ENCODE peak calls at places on chromosomes 6 and 20, in ten cellular contexts. Z is epithelial cell of proximal tubule, X is fibroblast of mammary gland, H is fibroblast of villous mesenchyme, W is progenitor cell of endocrine pancreas, D is AG09309, G is upper lobe of left lung, Q is osteocyte, L is sigmoid colon, B is fibroblast of lung. K is an unnamed sample.

GRCh38 chr6:31771992-31772358 is 5.2 kb downstream of the VWA7 start:
- DNase-seq in Z (no peak), X (peak; percentile 63), H (no peak), W (no peak), D (no peak), G (no peak), Q (no peak), L (no peak), B (peak; percentile 40), K (no peak)

GRCh38 chr6:152727507-152727906 is 23.1 kb upstream of the VIP start:
- DNase-seq in Z (no peak), X (no peak), H (no peak), W (no peak), D (no peak), G (no peak), Q (no peak), L (no peak), B (no peak), K (no peak)

GRCh38 chr6:3500262-3501001 is 43.6 kb upstream of the SLC22A23 start:
- DNase-seq in Z (no peak), X (peak; percentile 95), H (peak; percentile 87), W (no peak), D (no peak), G (no peak), Q (no peak), L (no peak), B (peak; percentile 63), K (no peak)

GRCh38 chr6:131640100-131640499 is 3.0 kb downstream of the ENPP3 start:
- DNase-seq in Z (no peak), X (no peak), H (no peak), W (no peak), D (no peak), G (no peak), Q (no peak), L (no peak), B (no peak), K (no peak)

GRCh38 chr6:8082954-8083858 is 19.0 kb upstream of the BLOC1S5 start:
- DNase-seq in Z (peak; percentile 79), X (peak; percentile 94), H (peak; percentile 87), W (no peak), D (peak; percentile 86), G (no peak), Q (no peak), L (no peak), B (peak; percentile 84), K (no peak)

GRCh38 chr20:10793741-10794140 is 119.9 kb upstream of the JAG1 start:
- DNase-seq in Z (no peak), X (no peak), H (no peak), W (no peak), D (no peak), G (peak; percentile 61), Q (no peak), L (no peak), B (no peak), K (no peak)

GRCh38 chr6:49919935-49920644 is 43.9 kb downstream of the DEFB114 start:
- DNase-seq in Z (no peak), X (no peak), H (no peak), W (no peak), D (no peak), G (no peak), Q (no peak), L (no peak), B (no peak), K (no peak)

GRCh38 chr6:170198298-170198697 is 92.6 kb downstream of the DLL1 start:
- DNase-seq in Z (no peak), X (no peak), H (no peak), W (no peak), D (no peak), G (no peak), Q (no peak), L (no peak), B (no peak), K (no peak)

GRCh38 chr6:2902470-2902762 is 693 bp downstream of the SERPINB9 start:
- DNase-seq in Z (peak; percentile 9), X (peak; percentile 23), H (peak; percentile 57), W (no peak), D (no peak), G (no peak), Q (no peak), L (no peak), B (peak; percentile 32), K (no peak)

GRCh38 chr20:54651252-54651651 is 175.9 kb downstream of the DOK5 start:
- DNase-seq in Z (no peak), X (no peak), H (no peak), W (no peak), D (no peak), G (no peak), Q (no peak), L (no peak), B (no peak), K (no peak)

GRCh38 chr6:5662797-5663196 is 343.9 kb downstream of the NRN1 start:
- DNase-seq in Z (no peak), X (no peak), H (no peak), W (no peak), D (no peak), G (no peak), Q (no peak), L (no peak), B (no peak), K (no peak)

GRCh38 chr6:43708857-43709653 is 21.5 kb upstream of the MRPS18A start:
- DNase-seq in Z (no peak), X (peak; percentile 96), H (peak; percentile 97), W (no peak), D (peak; percentile 70), G (no peak), Q (no peak), L (peak; percentile 75), B (peak; percentile 96), K (peak; percentile 31)

GRCh38 chr6:54204921-54205511 is 93.8 kb downstream of the MLIP start:
- DNase-seq in Z (no peak), X (no peak), H (no peak), W (no peak), D (no peak), G (no peak), Q (no peak), L (no peak), B (no peak), K (no peak)

GRCh38 chr6:17600527-17601388 is 656 bp downstream of the FAM8A1 start:
- DNase-seq in Z (no peak), X (peak; percentile 13), H (peak; percentile 20), W (peak; percentile 53), D (no peak), G (peak; percentile 93), Q (no peak), L (peak; percentile 79), B (peak; percentile 8), K (no peak)

GRCh38 chr20:3754258-3754595 is 13.3 kb downstream of the ADISSP start:
- DNase-seq in Z (no peak), X (no peak), H (no peak), W (no peak), D (no peak), G (no peak), Q (no peak), L (peak; percentile 65), B (no peak), K (no peak)

GRCh38 chr6:17863971-17864754 is 123.3 kb downstream of the KIF13A start:
- DNase-seq in Z (peak; percentile 57), X (peak; percentile 85), H (peak; percentile 90), W (no peak), D (no peak), G (no peak), Q (no peak), L (peak; percentile 68), B (peak; percentile 34), K (no peak)

GRCh38 chr20:669573-669972 is 6.0 kb downstream of the SCRT2 start:
- DNase-seq in Z (no peak), X (no peak), H (no peak), W (no peak), D (no peak), G (no peak), Q (no peak), L (no peak), B (no peak), K (no peak)
- TF ChIP-seq CTCF in Z (no peak), X (no peak), H (no peak), W (no peak), D (no peak), G (no peak), Q (no peak), L (no peak), B (no peak), K (no peak)

GRCh38 chr6:89021629-89022028 is 58.2 kb upstream of the RNGTT start:
- DNase-seq in Z (no peak), X (no peak), H (no peak), W (no peak), D (no peak), G (no peak), Q (no peak), L (no peak), B (no peak), K (no peak)
- TF ChIP-seq CTCF in Z (no peak), X (no peak), H (no peak), W (no peak), D (no peak), G (no peak), Q (no peak), L (no peak), B (no peak), K (no peak)

GRCh38 chr20:14948416-14948815 is 611.0 kb upstream of the FLRT3 start:
- DNase-seq in Z (no peak), X (no peak), H (no peak), W (no peak), D (no peak), G (no peak), Q (no peak), L (no peak), B (no peak), K (no peak)
- TF ChIP-seq CTCF in Z (peak; percentile 72), X (no peak), H (peak; percentile 13), W (no peak), D (no peak), G (no peak), Q (no peak), L (no peak), B (no peak), K (no peak)

GRCh38 chr20:31257364-31257763 is at the start of gene DEFB115:
- DNase-seq in Z (no peak), X (no peak), H (no peak), W (no peak), D (no peak), G (no peak), Q (no peak), L (no peak), B (no peak), K (no peak)

GRCh38 chr20:31256959-31257358 is 505 bp upstream of the DEFB115 start:
- DNase-seq in Z (no peak), X (no peak), H (no peak), W (no peak), D (no peak), G (no peak), Q (no peak), L (no peak), B (no peak), K (no peak)

DNA sequence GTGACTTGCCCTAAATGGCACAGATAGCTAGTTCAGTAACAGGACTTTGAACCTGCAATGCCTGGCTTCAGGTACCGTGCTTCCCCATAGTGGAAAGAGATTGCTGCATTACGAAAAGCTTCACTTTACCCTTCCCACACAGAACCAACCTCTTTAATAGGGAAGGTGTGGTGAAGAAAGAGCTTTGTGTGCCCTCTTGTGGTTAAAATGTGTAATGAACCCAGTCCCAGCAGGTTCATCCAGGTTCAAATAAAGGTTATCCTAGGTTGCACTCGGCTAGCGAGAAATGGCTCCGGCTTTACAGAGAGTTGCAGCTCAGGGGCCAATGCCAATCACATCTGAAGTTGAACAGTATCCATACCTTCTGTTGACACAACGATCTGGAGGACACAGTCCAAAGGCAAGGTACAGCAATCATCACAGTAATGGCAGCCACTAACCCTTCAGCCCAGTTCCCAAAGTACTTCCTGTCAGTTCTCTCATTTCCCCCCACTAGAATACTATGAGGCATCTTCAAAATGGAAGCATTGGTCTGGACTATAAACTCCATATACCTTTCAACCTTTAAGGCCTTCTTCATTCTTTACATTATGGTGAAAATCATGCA is 3.0 kb downstream of the DEFB115 start:
- DNase-seq in Z (no peak), X (no peak), H (no peak), W (no peak), D (no peak), G (no peak), Q (no peak), L (no peak), B (no peak), K (peak; percentile 48)
- TF ChIP-seq CTCF in Z (peak; percentile 46), X (peak; percentile 11), H (peak; percentile 12), W (peak; percentile 21), D (peak; percentile 26), G (peak; percentile 24), Q (no peak), L (no peak), B (no peak), K (peak; percentile 78)

K was measured in Calu3.